ENCODE peak calls at places on chromosomes 3 and 15, in ten cellular contexts. One of them, this sample, is unnamed.

GRCh38 chr3:108089544-108089943 is 1.3 kb downstream of the CD47 start:
- DNase-seq in uterus: no peak
- DNase-seq in neural crest cell: no peak
- DNase-seq in psoas muscle: no peak
- DNase-seq in GM23338: peak
- DNase-seq in fibroblast of lung: peak
- DNase-seq in activated CD8-positive, alpha-beta T cell treated with anti-CD3 and anti-CD28 coated beads for 36 hours: no peak
- DNase-seq in transverse colon: no peak
- DNase-seq in NB4: no peak
- DNase-seq in lung: no peak
- DNase-seq in this sample: no peak

GRCh38 chr15:95953032-95953431 is 377.5 kb upstream of the NR2F2 start:
- DNase-seq in uterus: no peak
- DNase-seq in neural crest cell: no peak
- DNase-seq in psoas muscle: no peak
- DNase-seq in GM23338: no peak
- DNase-seq in fibroblast of lung: no peak
- DNase-seq in activated CD8-positive, alpha-beta T cell treated with anti-CD3 and anti-CD28 coated beads for 36 hours: no peak
- DNase-seq in transverse colon: no peak
- DNase-seq in NB4: no peak
- DNase-seq in lung: no peak
- DNase-seq in this sample: no peak

GRCh38 chr3:42213417-42213816 is 52.6 kb downstream of the CCK start:
- DNase-seq in uterus: no peak
- DNase-seq in neural crest cell: no peak
- DNase-seq in psoas muscle: no peak
- DNase-seq in GM23338: no peak
- DNase-seq in fibroblast of lung: no peak
- DNase-seq in activated CD8-positive, alpha-beta T cell treated with anti-CD3 and anti-CD28 coated beads for 36 hours: peak
- DNase-seq in transverse colon: peak
- DNase-seq in NB4: no peak
- DNase-seq in lung: no peak
- DNase-seq in this sample: peak

GRCh38 chr3:168847293-168847883 is 751.7 kb upstream of the GOLIM4 start:
- DNase-seq in uterus: no peak
- DNase-seq in neural crest cell: peak
- DNase-seq in psoas muscle: no peak
- DNase-seq in GM23338: peak
- DNase-seq in fibroblast of lung: peak
- DNase-seq in activated CD8-positive, alpha-beta T cell treated with anti-CD3 and anti-CD28 coated beads for 36 hours: peak
- DNase-seq in transverse colon: no peak
- DNase-seq in NB4: peak
- DNase-seq in lung: no peak
- DNase-seq in this sample: peak

GRCh38 chr3:87191641-87192040 is 35.5 kb upstream of the CHMP2B start:
- DNase-seq in uterus: no peak
- DNase-seq in neural crest cell: no peak
- DNase-seq in psoas muscle: no peak
- DNase-seq in GM23338: no peak
- DNase-seq in fibroblast of lung: no peak
- DNase-seq in activated CD8-positive, alpha-beta T cell treated with anti-CD3 and anti-CD28 coated beads for 36 hours: no peak
- DNase-seq in transverse colon: no peak
- DNase-seq in NB4: no peak
- DNase-seq in lung: no peak
- DNase-seq in this sample: no peak

GRCh38 chr15:66964111-66964738 is 101.2 kb upstream of the SMAD3 start:
- DNase-seq in uterus: no peak
- DNase-seq in neural crest cell: no peak
- DNase-seq in psoas muscle: no peak
- DNase-seq in GM23338: no peak
- DNase-seq in fibroblast of lung: no peak
- DNase-seq in activated CD8-positive, alpha-beta T cell treated with anti-CD3 and anti-CD28 coated beads for 36 hours: no peak
- DNase-seq in transverse colon: no peak
- DNase-seq in NB4: no peak
- DNase-seq in lung: no peak
- DNase-seq in this sample: no peak

GRCh38 chr3:156425651-156426050 is 129.3 kb downstream of the SSR3 start:
- DNase-seq in uterus: no peak
- DNase-seq in neural crest cell: no peak
- DNase-seq in psoas muscle: no peak
- DNase-seq in GM23338: no peak
- DNase-seq in fibroblast of lung: no peak
- DNase-seq in activated CD8-positive, alpha-beta T cell treated with anti-CD3 and anti-CD28 coated beads for 36 hours: no peak
- DNase-seq in transverse colon: no peak
- DNase-seq in NB4: no peak
- DNase-seq in lung: no peak
- DNase-seq in this sample: no peak

GRCh38 chr3:34570916-34571705 is 772.7 kb downstream of the PDCD6IP start:
- DNase-seq in uterus: no peak
- DNase-seq in neural crest cell: no peak
- DNase-seq in psoas muscle: no peak
- DNase-seq in GM23338: no peak
- DNase-seq in fibroblast of lung: no peak
- DNase-seq in activated CD8-positive, alpha-beta T cell treated with anti-CD3 and anti-CD28 coated beads for 36 hours: no peak
- DNase-seq in transverse colon: no peak
- DNase-seq in NB4: no peak
- DNase-seq in lung: no peak
- DNase-seq in this sample: no peak

GRCh38 chr15:64472161-64472560 is 11.8 kb downstream of the ZNF609 start:
- DNase-seq in uterus: no peak
- DNase-seq in neural crest cell: no peak
- DNase-seq in psoas muscle: no peak
- DNase-seq in GM23338: no peak
- DNase-seq in fibroblast of lung: no peak
- DNase-seq in activated CD8-positive, alpha-beta T cell treated with anti-CD3 and anti-CD28 coated beads for 36 hours: no peak
- DNase-seq in transverse colon: no peak
- DNase-seq in NB4: no peak
- DNase-seq in lung: no peak
- DNase-seq in this sample: no peak

GRCh38 chr3:64685800-64686445 is 1.9 kb downstream of the ADAMTS9 start:
- DNase-seq in uterus: peak
- DNase-seq in neural crest cell: peak
- DNase-seq in psoas muscle: peak
- DNase-seq in GM23338: peak
- DNase-seq in fibroblast of lung: peak
- DNase-seq in activated CD8-positive, alpha-beta T cell treated with anti-CD3 and anti-CD28 coated beads for 36 hours: no peak
- DNase-seq in transverse colon: peak
- DNase-seq in NB4: no peak
- DNase-seq in lung: peak
- DNase-seq in this sample: no peak

GRCh38 chr15:22226034-22226790 is 145.9 kb downstream of the OR4M2 start:
- DNase-seq in uterus: no peak
- DNase-seq in neural crest cell: no peak
- DNase-seq in psoas muscle: no peak
- DNase-seq in GM23338: no peak
- DNase-seq in fibroblast of lung: no peak
- DNase-seq in activated CD8-positive, alpha-beta T cell treated with anti-CD3 and anti-CD28 coated beads for 36 hours: no peak
- DNase-seq in transverse colon: no peak
- DNase-seq in NB4: no peak
- DNase-seq in lung: no peak
- DNase-seq in this sample: no peak

GRCh38 chr3:33592999-33593398 is 125.1 kb downstream of the CLASP2 start:
- DNase-seq in uterus: no peak
- DNase-seq in neural crest cell: no peak
- DNase-seq in psoas muscle: no peak
- DNase-seq in GM23338: no peak
- DNase-seq in fibroblast of lung: no peak
- DNase-seq in activated CD8-positive, alpha-beta T cell treated with anti-CD3 and anti-CD28 coated beads for 36 hours: no peak
- DNase-seq in transverse colon: no peak
- DNase-seq in NB4: no peak
- DNase-seq in lung: no peak
- DNase-seq in this sample: no peak

GRCh38 chr3:193452338-193452737 is 73.8 kb upstream of the ATP13A5 start:
- DNase-seq in uterus: no peak
- DNase-seq in neural crest cell: no peak
- DNase-seq in psoas muscle: no peak
- DNase-seq in GM23338: peak
- DNase-seq in fibroblast of lung: no peak
- DNase-seq in activated CD8-positive, alpha-beta T cell treated with anti-CD3 and anti-CD28 coated beads for 36 hours: no peak
- DNase-seq in transverse colon: no peak
- DNase-seq in NB4: no peak
- DNase-seq in lung: no peak
- DNase-seq in this sample: no peak
- TF ChIP-seq CTCF in uterus: no peak
- TF ChIP-seq CTCF in neural crest cell: peak
- TF ChIP-seq CTCF in psoas muscle: peak
- TF ChIP-seq CTCF in GM23338: peak
- TF ChIP-seq CTCF in fibroblast of lung: no peak
- TF ChIP-seq CTCF in activated CD8-positive, alpha-beta T cell treated with anti-CD3 and anti-CD28 coated beads for 36 hours: no peak
- TF ChIP-seq CTCF in transverse colon: no peak
- TF ChIP-seq CTCF in NB4: no peak
- TF ChIP-seq CTCF in lung: no peak
- TF ChIP-seq CTCF in this sample: no peak

DNA sequence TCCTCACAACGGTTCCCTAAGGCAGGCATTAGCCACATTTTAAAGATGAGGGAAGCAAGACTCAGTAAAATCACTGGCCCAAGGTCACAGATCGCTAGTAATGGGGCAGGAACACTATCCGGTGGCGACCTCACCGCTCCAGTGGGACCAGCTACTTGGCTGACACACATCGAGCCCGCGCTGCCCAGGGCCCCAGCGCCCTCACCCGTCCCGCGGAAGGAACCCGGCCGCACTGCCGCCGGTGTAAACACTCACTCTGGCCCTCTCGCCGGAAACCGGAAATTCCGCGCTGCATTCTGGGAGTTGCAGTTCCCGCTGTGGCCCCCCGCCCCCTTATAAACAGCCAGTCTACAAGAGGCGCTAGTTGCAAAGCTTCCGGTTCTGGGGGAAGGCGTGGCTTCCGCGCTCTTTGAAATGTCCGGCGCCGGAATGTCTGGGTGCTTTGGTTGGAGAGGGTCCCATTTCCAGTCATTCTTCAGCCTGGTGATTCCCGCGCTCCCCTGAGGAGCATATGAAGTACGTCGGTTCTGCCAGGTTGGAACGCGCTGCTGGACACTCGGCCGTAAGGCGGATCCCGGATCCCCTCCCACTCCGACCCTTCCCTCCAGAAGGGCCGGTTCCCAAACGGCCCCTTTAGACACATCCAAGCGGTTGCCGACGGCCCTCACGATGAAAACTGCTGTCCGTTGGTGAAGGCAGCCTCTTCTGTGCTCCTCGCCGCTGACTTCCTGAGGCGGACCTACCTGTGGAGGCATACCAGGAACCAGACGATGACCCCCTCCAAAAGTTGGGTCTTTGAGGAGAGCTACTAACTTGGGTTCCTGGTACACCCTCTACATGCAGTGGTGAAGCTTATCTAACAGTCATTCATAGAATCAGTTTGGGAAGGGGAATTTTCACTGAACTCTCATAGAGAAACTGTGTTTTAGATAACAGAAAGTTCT is at the start of gene UBL7:
- DNase-seq in uterus: peak
- DNase-seq in neural crest cell: peak
- DNase-seq in psoas muscle: peak
- DNase-seq in GM23338: peak
- DNase-seq in fibroblast of lung: peak
- DNase-seq in activated CD8-positive, alpha-beta T cell treated with anti-CD3 and anti-CD28 coated beads for 36 hours: peak
- DNase-seq in transverse colon: peak
- DNase-seq in NB4: peak
- DNase-seq in lung: peak
- DNase-seq in this sample: peak
- TF ChIP-seq CTCF in uterus: peak
- TF ChIP-seq CTCF in neural crest cell: peak
- TF ChIP-seq CTCF in psoas muscle: no peak
- TF ChIP-seq CTCF in GM23338: no peak
- TF ChIP-seq CTCF in fibroblast of lung: no peak
- TF ChIP-seq CTCF in activated CD8-positive, alpha-beta T cell treated with anti-CD3 and anti-CD28 coated beads for 36 hours: no peak
- TF ChIP-seq CTCF in transverse colon: no peak
- TF ChIP-seq CTCF in NB4: peak
- TF ChIP-seq CTCF in lung: peak
- TF ChIP-seq CTCF in this sample: no peak

GRCh38 chr3:105369501-105370371 is 3.0 kb downstream of the ALCAM start:
- DNase-seq in uterus: peak
- DNase-seq in neural crest cell: peak
- DNase-seq in psoas muscle: peak
- DNase-seq in GM23338: peak
- DNase-seq in fibroblast of lung: peak
- DNase-seq in activated CD8-positive, alpha-beta T cell treated with anti-CD3 and anti-CD28 coated beads for 36 hours: peak
- DNase-seq in transverse colon: peak
- DNase-seq in NB4: peak
- DNase-seq in lung: peak
- DNase-seq in this sample: peak
- TF ChIP-seq CTCF in uterus: peak
- TF ChIP-seq CTCF in neural crest cell: peak
- TF ChIP-seq CTCF in psoas muscle: peak
- TF ChIP-seq CTCF in GM23338: peak
- TF ChIP-seq CTCF in fibroblast of lung: peak
- TF ChIP-seq CTCF in activated CD8-positive, alpha-beta T cell treated with anti-CD3 and anti-CD28 coated beads for 36 hours: peak
- TF ChIP-seq CTCF in transverse colon: peak
- TF ChIP-seq CTCF in NB4: peak
- TF ChIP-seq CTCF in lung: peak
- TF ChIP-seq CTCF in this sample: peak

GRCh38 chr3:48663489-48664312 is 1.0 kb upstream of the CELSR3 start:
- DNase-seq in uterus: peak
- DNase-seq in neural crest cell: peak
- DNase-seq in psoas muscle: peak
- DNase-seq in GM23338: peak
- DNase-seq in fibroblast of lung: peak
- DNase-seq in activated CD8-positive, alpha-beta T cell treated with anti-CD3 and anti-CD28 coated beads for 36 hours: peak
- DNase-seq in transverse colon: peak
- DNase-seq in NB4: no peak
- DNase-seq in lung: peak
- DNase-seq in this sample: peak
- TF ChIP-seq CTCF in uterus: peak
- TF ChIP-seq CTCF in neural crest cell: peak
- TF ChIP-seq CTCF in psoas muscle: peak
- TF ChIP-seq CTCF in GM23338: peak
- TF ChIP-seq CTCF in fibroblast of lung: peak
- TF ChIP-seq CTCF in activated CD8-positive, alpha-beta T cell treated with anti-CD3 and anti-CD28 coated beads for 36 hours: peak
- TF ChIP-seq CTCF in transverse colon: peak
- TF ChIP-seq CTCF in NB4: no peak
- TF ChIP-seq CTCF in lung: peak
- TF ChIP-seq CTCF in this sample: peak